ENCODE peak calls at places on chromosomes 13 and 19, in four cellular contexts. C is CD4-positive, CD25-positive, alpha-beta regulatory T cell; J is cardiac muscle cell; B is upper lobe of right lung. H is an unnamed sample.
A peak's percentile ranks its signal among the peaks of the same experiment; 100 is the strongest.

GRCh38 chr13:105165449-105166125 is 1369.9 kb downstream of the EFNB2 start:
- DNase-seq in C (no peak), B (peak; percentile 71), J (no peak), H (peak; percentile 1)

GRCh38 chr13:42649761-42650289 is 75.9 kb downstream of the TNFSF11 start:
- DNase-seq in C (no peak), B (no peak), J (no peak), H (no peak)

GRCh38 chr19:14160017-14160703 is 23.8 kb upstream of the ASF1B start:
- DNase-seq in C (no peak), B (no peak), J (no peak), H (no peak)

GRCh38 chr19:772043-772442 is 21.1 kb downstream of the MISP start:
- DNase-seq in B (no peak), J (no peak), C (no peak), H (no peak)

GRCh38 chr19:38990949-38991697 is 15.6 kb upstream of the FBXO17 start:
- DNase-seq in J (no peak), B (no peak), C (no peak), H (no peak)

GRCh38 chr19:1445185-1445931 is 4.6 kb upstream of the APC2 start:
- DNase-seq in J (peak; percentile 78), B (peak; percentile 89), C (peak; percentile 77), H (peak; percentile 72)

GRCh38 chr19:35641515-35642151 is at the start of gene ETV2:
- DNase-seq in C (no peak), B (no peak), J (peak; percentile 24), H (no peak)

GRCh38 chr19:6059996-6060599 is 50.2 kb downstream of the RFX2 start:
- DNase-seq in C (no peak), B (no peak), J (no peak), H (no peak)

GRCh38 chr13:53015044-53015443 is 13.6 kb upstream of the OLFM4 start:
- DNase-seq in J (no peak), B (no peak), C (no peak), H (peak; percentile 85)

GRCh38 chr19:46181386-46181774 is 33.3 kb downstream of the IGFL2 start:
- DNase-seq in B (no peak), C (no peak), J (no peak), H (no peak)

GRCh38 chr19:33052352-33052972 is 12.2 kb downstream of the RHPN2 start:
- DNase-seq in C (no peak), J (no peak), B (no peak), H (peak; percentile 77)

GRCh38 chr13:62512194-62513141 is 1096.8 kb upstream of the PCDH20 start:
- DNase-seq in J (peak; percentile 61), B (peak; percentile 28), C (no peak), H (peak; percentile 26)

GRCh38 chr19:39265321-39265916 is 2.8 kb upstream of the IFNL2 start:
- DNase-seq in J (no peak), B (peak; percentile 52), C (no peak), H (no peak)

GRCh38 chr13:67623630-67624029 is 393.5 kb upstream of the PCDH9 start:
- DNase-seq in B (no peak), C (no peak), J (no peak), H (no peak)

GRCh38 chr19:44846455-44847143 is 502 bp downstream of the NECTIN2 start:
- DNase-seq in B (no peak), C (no peak), J (peak; percentile 76), H (no peak)

GRCh38 chr13:108220042-108220441 is 1.9 kb downstream of the ABHD13 start:
- DNase-seq in B (no peak), J (no peak), C (no peak), H (peak; percentile 69)

GRCh38 chr19:1199531-1199930 is 6.0 kb upstream of the STK11 start:
- DNase-seq in J (no peak), C (no peak), B (no peak), H (no peak)

GRCh38 chr19:45676851-45677263 is 8.8 kb downstream of the GIPR start:
- DNase-seq in J (no peak), C (peak; percentile 55), B (peak; percentile 78), H (peak; percentile 24)

GRCh38 chr13:66665991-66666390 is 564.1 kb downstream of the PCDH9 start:
- DNase-seq in J (peak; percentile 45), B (peak; percentile 38), C (no peak), H (no peak)

GRCh38 chr13:112871742-112872141 is 97.3 kb upstream of the MCF2L start:
- DNase-seq in C (no peak), B (no peak), J (no peak), H (no peak)

GRCh38 chr13:36341718-36342117 is 4.5 kb downstream of the SPART start:
- DNase-seq in C (no peak), B (no peak), J (no peak), H (no peak)

GRCh38 chr19:41811981-41812380 is 15.6 kb downstream of the CEACAM3 start:
- DNase-seq in C (no peak), J (no peak), B (peak; percentile 44), H (no peak)

GRCh38 chr13:32038353-32038752 is 6.8 kb downstream of the FRY start:
- DNase-seq in B (no peak), J (no peak), C (no peak), H (no peak)

GRCh38 chr19:6580313-6580712 is 10.6 kb downstream of the CD70 start:
- DNase-seq in B (no peak), J (no peak), C (no peak), H (no peak)

GRCh38 chr13:47175172-47175806 is 278.4 kb upstream of the HTR2A start:
- DNase-seq in C (no peak), B (no peak), J (no peak), H (no peak)

GRCh38 chr13:50449465-50449864 is 394.0 kb downstream of the DLEU7 start:
- DNase-seq in C (no peak), J (no peak), B (no peak), H (no peak)

GRCh38 chr13:57114945-57115344 is 25.8 kb upstream of the PRR20A start:
- DNase-seq in B (no peak), C (no peak), J (no peak), H (no peak)

GRCh38 chr13:100197591-100198365 is 108.9 kb downstream of the PCCA start:
- DNase-seq in B (no peak), J (no peak), C (no peak), H (peak; percentile 49)

GRCh38 chr13:21594715-21595545 is 9.0 kb downstream of the MICU2 start:
- DNase-seq in B (no peak), C (no peak), J (no peak), H (no peak)

GRCh38 chr19:55384576-55385235 is 614 bp upstream of the TMEM238 start:
- DNase-seq in J (no peak), B (no peak), C (no peak), H (no peak)

GRCh38 chr13:100721885-100722512 is 47.4 kb upstream of the TMTC4 start:
- DNase-seq in J (peak; percentile 70), C (peak; percentile 28), B (no peak), H (peak; percentile 45)

GRCh38 chr19:54662730-54663129 is at the start of gene LILRB4:
- DNase-seq in J (no peak), C (no peak), B (peak; percentile 71), H (no peak)

DNA sequence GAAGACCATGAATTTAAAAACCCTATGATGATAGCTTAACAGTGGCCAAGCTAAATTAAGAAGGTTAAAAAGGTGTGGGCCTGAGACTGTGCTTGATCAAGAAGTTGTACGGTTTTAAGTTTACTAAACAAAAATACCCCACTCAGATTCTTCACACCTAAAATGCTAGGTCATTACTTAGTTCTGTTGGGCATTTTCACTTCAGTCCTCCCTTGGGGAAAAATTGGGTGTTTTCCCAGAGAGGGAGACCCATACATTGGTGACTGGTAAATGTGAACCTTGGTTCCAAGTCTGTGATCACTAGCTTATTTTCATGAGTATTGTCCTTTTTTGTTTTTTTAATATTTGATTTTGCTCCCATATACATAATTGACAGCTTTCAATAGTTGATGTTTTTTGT is 44.4 kb downstream of the MTUS2 start:
- DNase-seq in J (no peak), C (no peak), B (no peak), H (no peak)
- H3K4me3 ChIP-seq in J (no peak overlapping the region), C (no peak overlapping the region), B (no peak overlapping the region), H (no peak overlapping the region)

GRCh38 chr19:4016486-4016885 is 8.9 kb downstream of the PIAS4 start:
- DNase-seq in C (no peak), J (no peak), B (no peak), H (no peak)

GRCh38 chr19:4014541-4015491 is 7.3 kb downstream of the PIAS4 start:
- DNase-seq in J (no peak), C (peak; percentile 28), B (peak; percentile 63), H (no peak)

GRCh38 chr19:4013886-4014540 is 6.5 kb downstream of the PIAS4 start:
- DNase-seq in B (no peak), J (no peak), C (no peak), H (no peak)

GRCh38 chr19:4016903-4017638 is 9.5 kb downstream of the PIAS4 start:
- DNase-seq in J (no peak), B (no peak), C (no peak), H (no peak)

GRCh38 chr19:4015705-4016402 is 8.3 kb downstream of the PIAS4 start:
- DNase-seq in J (no peak), C (no peak), B (peak; percentile 63), H (no peak)
- H3K4me3 ChIP-seq in J (no peak overlapping the region), C (no peak overlapping the region), B (no peak overlapping the region), H (no peak overlapping the region)

DNA sequence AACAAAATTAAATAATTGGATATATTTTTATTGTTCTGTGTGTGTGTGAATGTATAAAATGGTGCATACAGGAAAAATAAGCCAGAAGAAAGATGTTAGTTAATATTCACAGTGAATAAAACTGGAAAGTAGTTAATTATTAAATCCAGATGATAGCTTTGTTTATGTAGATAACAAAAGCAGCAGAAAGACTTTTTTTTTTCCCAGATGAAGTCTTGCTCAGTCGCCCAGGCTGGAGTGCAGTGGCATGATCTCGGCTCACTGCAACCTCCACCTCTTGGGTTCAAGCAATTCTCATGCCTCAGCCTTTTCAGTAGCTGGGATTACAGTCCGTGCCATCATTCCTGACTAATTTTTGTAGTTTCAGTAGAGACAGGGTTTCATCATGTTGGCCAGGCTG is 140.1 kb downstream of the ZNF486 start:
- DNase-seq in J (no peak), B (no peak), C (no peak), H (no peak)
- H3K4me3 ChIP-seq in J (no peak overlapping the region), B (no peak overlapping the region), C (no peak overlapping the region), H (no peak overlapping the region)

GRCh38 chr19:17688853-17689595 is 870 bp upstream of the UNC13A start:
- DNase-seq in J (no peak), B (no peak), C (no peak), H (no peak)

GRCh38 chr19:17687141-17687856 is 855 bp downstream of the UNC13A start:
- DNase-seq in C (no peak), B (no peak), J (no peak), H (no peak)

GRCh38 chr19:17686027-17686511 is 2.1 kb downstream of the UNC13A start:
- DNase-seq in J (no peak), B (no peak), C (no peak), H (no peak)

GRCh38 chr19:17686592-17687042 is 1.5 kb downstream of the UNC13A start:
- DNase-seq in C (no peak), J (peak; percentile 5), B (no peak), H (no peak)

GRCh38 chr19:17687857-17688784 is at the start of gene UNC13A:
- DNase-seq in B (peak; percentile 69), C (peak; percentile 41), J (peak; percentile 86), H (no peak)
- H3K4me3 ChIP-seq in B (no peak within 1 kb of the TSS), C (no peak within 1 kb of the TSS), J (peak within 1 kb of the TSS; percentile 19), H (no peak within 1 kb of the TSS)

H was measured in small intestine.